ENCODE peak calls at places on chromosomes 13 and 19, in nine cellular contexts. One of them, this sample, is unnamed.

GRCh38 chr19:21677696-21678418 is 89.5 kb downstream of the ZNF100 start:
- DNase-seq in GM10248: no peak
- DNase-seq in K562: no peak
- DNase-seq in psoas muscle: no peak
- DNase-seq in ovary: no peak
- DNase-seq in RWPE1: no peak
- DNase-seq in IMR-90: no peak
- DNase-seq in AG09319: no peak
- DNase-seq in thoracic aorta: no peak
- DNase-seq in this sample: no peak

GRCh38 chr13:44172411-44172810 is 201.2 kb upstream of the SERP2 start:
- DNase-seq in GM10248: no peak
- DNase-seq in K562: no peak
- DNase-seq in psoas muscle: no peak
- DNase-seq in ovary: no peak
- DNase-seq in RWPE1: no peak
- DNase-seq in IMR-90: no peak
- DNase-seq in AG09319: no peak
- DNase-seq in thoracic aorta: no peak
- DNase-seq in this sample: no peak

GRCh38 chr19:10333758-10334339 is 520 bp upstream of the RAVER1 start:
- DNase-seq in GM10248: no peak
- DNase-seq in K562: no peak
- DNase-seq in psoas muscle: no peak
- DNase-seq in ovary: no peak
- DNase-seq in RWPE1: peak; percentile 34
- DNase-seq in IMR-90: no peak
- DNase-seq in AG09319: no peak
- DNase-seq in thoracic aorta: no peak
- DNase-seq in this sample: no peak

GRCh38 chr13:95784161-95784880 is 107.4 kb downstream of the DNAJC3 start:
- DNase-seq in GM10248: no peak
- DNase-seq in K562: no peak
- DNase-seq in psoas muscle: no peak
- DNase-seq in ovary: no peak
- DNase-seq in RWPE1: peak; percentile 64
- DNase-seq in IMR-90: peak; percentile 91
- DNase-seq in AG09319: peak; percentile 23
- DNase-seq in thoracic aorta: no peak
- DNase-seq in this sample: no peak

GRCh38 chr13:33957497-33957905 is 139.6 kb downstream of the RFC3 start:
- DNase-seq in GM10248: no peak
- DNase-seq in K562: no peak
- DNase-seq in psoas muscle: no peak
- DNase-seq in ovary: no peak
- DNase-seq in RWPE1: no peak
- DNase-seq in IMR-90: no peak
- DNase-seq in AG09319: no peak
- DNase-seq in thoracic aorta: no peak
- DNase-seq in this sample: no peak

GRCh38 chr13:87827479-87827878 is 156.3 kb downstream of the SLITRK5 start:
- DNase-seq in GM10248: no peak
- DNase-seq in K562: no peak
- DNase-seq in psoas muscle: no peak
- DNase-seq in ovary: no peak
- DNase-seq in RWPE1: peak; percentile 27
- DNase-seq in IMR-90: no peak
- DNase-seq in AG09319: no peak
- DNase-seq in thoracic aorta: no peak
- DNase-seq in this sample: no peak

GRCh38 chr13:113586661-113587479 is 2.3 kb downstream of the TFDP1 start:
- DNase-seq in GM10248: peak; percentile 16
- DNase-seq in K562: no peak
- DNase-seq in psoas muscle: no peak
- DNase-seq in ovary: peak; percentile 9
- DNase-seq in RWPE1: no peak
- DNase-seq in IMR-90: no peak
- DNase-seq in AG09319: no peak
- DNase-seq in thoracic aorta: no peak
- DNase-seq in this sample: peak; percentile 29

GRCh38 chr13:20772401-20773131 is 1.2 kb downstream of the EEF1AKMT1 start:
- DNase-seq in GM10248: no peak
- DNase-seq in K562: no peak
- DNase-seq in psoas muscle: no peak
- DNase-seq in ovary: no peak
- DNase-seq in RWPE1: no peak
- DNase-seq in IMR-90: peak; percentile 1
- DNase-seq in AG09319: no peak
- DNase-seq in thoracic aorta: no peak
- DNase-seq in this sample: no peak

GRCh38 chr13:42381165-42381425 is 109.1 kb downstream of the AKAP11 start:
- DNase-seq in GM10248: no peak
- DNase-seq in K562: no peak
- DNase-seq in psoas muscle: no peak
- DNase-seq in ovary: no peak
- DNase-seq in RWPE1: no peak
- DNase-seq in IMR-90: no peak
- DNase-seq in AG09319: no peak
- DNase-seq in thoracic aorta: no peak
- DNase-seq in this sample: no peak

GRCh38 chr13:53197424-53197823 is 168.8 kb downstream of the OLFM4 start:
- DNase-seq in GM10248: no peak
- DNase-seq in K562: no peak
- DNase-seq in psoas muscle: no peak
- DNase-seq in ovary: no peak
- DNase-seq in RWPE1: no peak
- DNase-seq in IMR-90: no peak
- DNase-seq in AG09319: no peak
- DNase-seq in thoracic aorta: no peak
- DNase-seq in this sample: no peak

GRCh38 chr13:114020750-114021463 is 47.0 kb upstream of the C13orf46 start:
- DNase-seq in GM10248: no peak
- DNase-seq in K562: no peak
- DNase-seq in psoas muscle: peak; percentile 7
- DNase-seq in ovary: no peak
- DNase-seq in RWPE1: no peak
- DNase-seq in IMR-90: no peak
- DNase-seq in AG09319: no peak
- DNase-seq in thoracic aorta: no peak
- DNase-seq in this sample: no peak

GRCh38 chr19:3785464-3785937 is 680 bp downstream of the MATK start:
- DNase-seq in GM10248: no peak
- DNase-seq in K562: peak; percentile 77
- DNase-seq in psoas muscle: no peak
- DNase-seq in ovary: no peak
- DNase-seq in RWPE1: no peak
- DNase-seq in IMR-90: no peak
- DNase-seq in AG09319: no peak
- DNase-seq in thoracic aorta: no peak
- DNase-seq in this sample: peak; percentile 34

GRCh38 chr19:7292950-7293794 is 1.0 kb downstream of the INSR start:
- DNase-seq in GM10248: peak; percentile 28
- DNase-seq in K562: no peak
- DNase-seq in psoas muscle: peak; percentile 54
- DNase-seq in ovary: peak; percentile 75
- DNase-seq in RWPE1: no peak
- DNase-seq in IMR-90: no peak
- DNase-seq in AG09319: no peak
- DNase-seq in thoracic aorta: no peak
- DNase-seq in this sample: no peak

GRCh38 chr13:112752711-112753541 is 63.1 kb downstream of the ATP11A start:
- DNase-seq in GM10248: no peak
- DNase-seq in K562: no peak
- DNase-seq in psoas muscle: no peak
- DNase-seq in ovary: no peak
- DNase-seq in RWPE1: no peak
- DNase-seq in IMR-90: no peak
- DNase-seq in AG09319: no peak
- DNase-seq in thoracic aorta: no peak
- DNase-seq in this sample: no peak

GRCh38 chr19:17091758-17092333 is 16.3 kb downstream of the MYO9B start:
- DNase-seq in GM10248: peak; percentile 63
- DNase-seq in K562: peak; percentile 38
- DNase-seq in psoas muscle: peak; percentile 55
- DNase-seq in ovary: no peak
- DNase-seq in RWPE1: no peak
- DNase-seq in IMR-90: no peak
- DNase-seq in AG09319: no peak
- DNase-seq in thoracic aorta: no peak
- DNase-seq in this sample: no peak

GRCh38 chr13:32011971-32012370 is 19.6 kb upstream of the FRY start:
- DNase-seq in GM10248: no peak
- DNase-seq in K562: no peak
- DNase-seq in psoas muscle: no peak
- DNase-seq in ovary: no peak
- DNase-seq in RWPE1: no peak
- DNase-seq in IMR-90: no peak
- DNase-seq in AG09319: no peak
- DNase-seq in thoracic aorta: no peak
- DNase-seq in this sample: no peak

GRCh38 chr19:58218899-58219298 is 9.8 kb upstream of the ZNF544 start:
- DNase-seq in GM10248: no peak
- DNase-seq in K562: peak; percentile 35
- DNase-seq in psoas muscle: no peak
- DNase-seq in ovary: no peak
- DNase-seq in RWPE1: no peak
- DNase-seq in IMR-90: no peak
- DNase-seq in AG09319: no peak
- DNase-seq in thoracic aorta: no peak
- DNase-seq in this sample: no peak

GRCh38 chr19:28150129-28150528 is 1062.8 kb downstream of the UQCRFS1 start:
- DNase-seq in GM10248: no peak
- DNase-seq in K562: no peak
- DNase-seq in psoas muscle: no peak
- DNase-seq in ovary: no peak
- DNase-seq in RWPE1: no peak
- DNase-seq in IMR-90: no peak
- DNase-seq in AG09319: no peak
- DNase-seq in thoracic aorta: no peak
- DNase-seq in this sample: no peak

GRCh38 chr19:55549500-55550320 is 4.4 kb upstream of the SBK3 start:
- DNase-seq in GM10248: no peak
- DNase-seq in K562: no peak
- DNase-seq in psoas muscle: peak; percentile 58
- DNase-seq in ovary: no peak
- DNase-seq in RWPE1: peak; percentile 76
- DNase-seq in IMR-90: peak; percentile 93
- DNase-seq in AG09319: peak; percentile 54
- DNase-seq in thoracic aorta: no peak
- DNase-seq in this sample: no peak

GRCh38 chr13:28273919-28274318 is 135.6 kb downstream of the PAN3 start:
- DNase-seq in GM10248: no peak
- DNase-seq in K562: no peak
- DNase-seq in psoas muscle: no peak
- DNase-seq in ovary: no peak
- DNase-seq in RWPE1: no peak
- DNase-seq in IMR-90: peak; percentile 3
- DNase-seq in AG09319: no peak
- DNase-seq in thoracic aorta: no peak
- DNase-seq in this sample: no peak
- TF ChIP-seq CTCF in GM10248: no peak
- TF ChIP-seq CTCF in K562: no peak
- TF ChIP-seq CTCF in psoas muscle: no peak
- TF ChIP-seq CTCF in ovary: no peak
- TF ChIP-seq CTCF in RWPE1: no peak
- TF ChIP-seq CTCF in IMR-90: peak; percentile 14
- TF ChIP-seq CTCF in AG09319: no peak
- TF ChIP-seq CTCF in thoracic aorta: no peak
- TF ChIP-seq CTCF in this sample: no peak

GRCh38 chr19:49910179-49910578 is 13.5 kb upstream of the IL4I1 start:
- DNase-seq in GM10248: no peak
- DNase-seq in K562: no peak
- DNase-seq in psoas muscle: no peak
- DNase-seq in ovary: no peak
- DNase-seq in RWPE1: no peak
- DNase-seq in IMR-90: no peak
- DNase-seq in AG09319: no peak
- DNase-seq in thoracic aorta: no peak
- DNase-seq in this sample: no peak

GRCh38 chr19:49908480-49909420 is 12.1 kb upstream of the IL4I1 start:
- DNase-seq in GM10248: no peak
- DNase-seq in K562: no peak
- DNase-seq in psoas muscle: no peak
- DNase-seq in ovary: no peak
- DNase-seq in RWPE1: no peak
- DNase-seq in IMR-90: no peak
- DNase-seq in AG09319: no peak
- DNase-seq in thoracic aorta: no peak
- DNase-seq in this sample: no peak

GRCh38 chr19:49912965-49913685 is 15.9 kb upstream of the ATF5 start:
- DNase-seq in GM10248: no peak
- DNase-seq in K562: peak; percentile 52
- DNase-seq in psoas muscle: no peak
- DNase-seq in ovary: peak; percentile 56
- DNase-seq in RWPE1: no peak
- DNase-seq in IMR-90: peak; percentile 44
- DNase-seq in AG09319: no peak
- DNase-seq in thoracic aorta: no peak
- DNase-seq in this sample: no peak

GRCh38 chr19:49913720-49914119 is 15.3 kb upstream of the ATF5 start:
- DNase-seq in GM10248: no peak
- DNase-seq in K562: no peak
- DNase-seq in psoas muscle: no peak
- DNase-seq in ovary: no peak
- DNase-seq in RWPE1: no peak
- DNase-seq in IMR-90: no peak
- DNase-seq in AG09319: no peak
- DNase-seq in thoracic aorta: no peak
- DNase-seq in this sample: no peak

GRCh38 chr19:49911381-49912145 is 14.9 kb upstream of the IL4I1 start:
- DNase-seq in GM10248: peak; percentile 79
- DNase-seq in K562: no peak
- DNase-seq in psoas muscle: no peak
- DNase-seq in ovary: no peak
- DNase-seq in RWPE1: no peak
- DNase-seq in IMR-90: peak; percentile 52
- DNase-seq in AG09319: no peak
- DNase-seq in thoracic aorta: no peak
- DNase-seq in this sample: no peak
- TF ChIP-seq CTCF in GM10248: no peak
- TF ChIP-seq CTCF in K562: no peak
- TF ChIP-seq CTCF in psoas muscle: no peak
- TF ChIP-seq CTCF in ovary: no peak
- TF ChIP-seq CTCF in RWPE1: no peak
- TF ChIP-seq CTCF in IMR-90: no peak
- TF ChIP-seq CTCF in AG09319: no peak
- TF ChIP-seq CTCF in thoracic aorta: no peak
- TF ChIP-seq CTCF in this sample: no peak

GRCh38 chr19:35476149-35476548 is 14.1 kb downstream of the KRTDAP start:
- DNase-seq in GM10248: no peak
- DNase-seq in K562: peak; percentile 71
- DNase-seq in psoas muscle: no peak
- DNase-seq in ovary: no peak
- DNase-seq in RWPE1: no peak
- DNase-seq in IMR-90: no peak
- DNase-seq in AG09319: no peak
- DNase-seq in thoracic aorta: no peak
- DNase-seq in this sample: no peak
- TF ChIP-seq CTCF in GM10248: no peak
- TF ChIP-seq CTCF in K562: peak; percentile 75
- TF ChIP-seq CTCF in psoas muscle: no peak
- TF ChIP-seq CTCF in ovary: no peak
- TF ChIP-seq CTCF in RWPE1: no peak
- TF ChIP-seq CTCF in IMR-90: no peak
- TF ChIP-seq CTCF in AG09319: no peak
- TF ChIP-seq CTCF in thoracic aorta: no peak
- TF ChIP-seq CTCF in this sample: no peak

GRCh38 chr19:13825489-13826475 is 30.5 kb downstream of the ZSWIM4 start:
- DNase-seq in GM10248: no peak
- DNase-seq in K562: peak; percentile 91
- DNase-seq in psoas muscle: no peak
- DNase-seq in ovary: no peak
- DNase-seq in RWPE1: no peak
- DNase-seq in IMR-90: no peak
- DNase-seq in AG09319: no peak
- DNase-seq in thoracic aorta: no peak
- DNase-seq in this sample: peak; percentile 67
- TF ChIP-seq CTCF in GM10248: no peak
- TF ChIP-seq CTCF in K562: no peak
- TF ChIP-seq CTCF in psoas muscle: no peak
- TF ChIP-seq CTCF in ovary: no peak
- TF ChIP-seq CTCF in RWPE1: no peak
- TF ChIP-seq CTCF in IMR-90: peak; percentile 22
- TF ChIP-seq CTCF in AG09319: no peak
- TF ChIP-seq CTCF in thoracic aorta: no peak
- TF ChIP-seq CTCF in this sample: no peak